ENCODE peak calls at places on chromosome X, in five cellular contexts. L, P, A, V and D are unnamed samples.

GRCh38 chrX:117957128-117957527 is 159.5 kb downstream of the KLHL13 start:
- DNase-seq in V (peak), L (no peak), A (no peak), P (no peak), D (no peak)

GRCh38 chrX:72526534-72527508 is 45.8 kb downstream of the HDAC8 start:
- DNase-seq in V (peak), L (no peak), P (no peak), A (peak), D (no peak)

GRCh38 chrX:134670241-134670811 is 12.1 kb upstream of the PLAC1 start:
- DNase-seq in A (no peak), V (peak), P (no peak), L (no peak), D (no peak)

GRCh38 chrX:115561605-115562491 is 874 bp downstream of the PLS3 start:
- DNase-seq in L (peak), V (peak), P (no peak), A (peak), D (no peak)

GRCh38 chrX:66163849-66164401 is at the start of gene HEPH:
- DNase-seq in V (peak), A (peak), L (no peak), P (no peak), D (no peak)

GRCh38 chrX:81779701-81780100 is 577.8 kb downstream of the SH3BGRL start:
- DNase-seq in P (no peak), V (no peak), L (no peak), A (no peak), D (no peak)

GRCh38 chrX:37686979-37687378 is 1.4 kb downstream of the XK start:
- DNase-seq in A (no peak), V (no peak), L (no peak), P (no peak), D (no peak)

GRCh38 chrX:79146552-79147390 is 2.3 kb downstream of the GPR174 start:
- DNase-seq in L (no peak), A (no peak), P (peak), V (no peak), D (no peak)

GRCh38 chrX:69615323-69615722 is 590 bp upstream of the EDA start:
- DNase-seq in P (no peak), A (no peak), L (no peak), V (no peak), D (no peak)

GRCh38 chrX:48711929-48712505 is 15.5 kb downstream of the SUV39H1 start:
- DNase-seq in L (no peak), V (no peak), P (no peak), A (no peak), D (no peak)

GRCh38 chrX:17605676-17606075 is 131.6 kb upstream of the SCML1 start:
- DNase-seq in A (no peak), P (no peak), V (peak), L (no peak), D (no peak)

GRCh38 chrX:134774190-134775048 is 116.1 kb upstream of the PLAC1 start:
- DNase-seq in P (no peak), V (peak), A (no peak), L (no peak), D (no peak)

GRCh38 chrX:77003956-77004355 is 443.2 kb upstream of the FGF16 start:
- DNase-seq in P (peak), V (no peak), L (no peak), A (no peak), D (no peak)

GRCh38 chrX:119201570-119201969 is 34.5 kb upstream of the PGRMC1 start:
- DNase-seq in V (peak), A (no peak), L (no peak), P (no peak), D (no peak)

GRCh38 chrX:72050011-72050410 is 81.7 kb downstream of the RTL5 start:
- DNase-seq in V (no peak), A (no peak), P (no peak), L (no peak), D (no peak)

GRCh38 chrX:53281321-53281822 is at the start of gene IQSEC2:
- DNase-seq in L (peak), V (peak), A (peak), P (no peak), D (no peak)

GRCh38 chrX:17560385-17560784 is 176.9 kb upstream of the SCML1 start:
- DNase-seq in P (no peak), V (no peak), A (no peak), L (no peak), D (no peak)